ENCODE peak calls at places on chromosome 20, in five cellular contexts. G is GM12878, X is SK-N-SH, K is HepG2, B is H1. W is an unnamed sample.

GRCh38 chr20:10637062-10637559 is 36.7 kb downstream of the JAG1 start:
- DNase-seq in G (no peak), X (no peak), K (no peak), B (no peak), W (peak; percentile 77)

GRCh38 chr20:52104546-52105044 is 87.0 kb downstream of the ZFP64 start:
- DNase-seq in G (no peak), X (peak; percentile 46), K (no peak), B (peak; percentile 25), W (peak; percentile 8)

GRCh38 chr20:16576219-16576618 is 3.0 kb upstream of the KIF16B start:
- DNase-seq in G (no peak), X (no peak), K (no peak), B (no peak), W (no peak)

GRCh38 chr20:47441774-47442150 is 59.9 kb upstream of the NCOA3 start:
- DNase-seq in G (no peak), X (no peak), K (no peak), B (no peak), W (no peak)

GRCh38 chr20:3804781-3805180 is 8.7 kb downstream of the CDC25B start:
- DNase-seq in G (no peak), X (no peak), K (no peak), B (no peak), W (no peak)

GRCh38 chr20:51043811-51044210 is 20.9 kb upstream of the KCNG1 start:
- DNase-seq in G (no peak), X (no peak), K (no peak), B (no peak), W (peak; percentile 84)

GRCh38 chr20:21430031-21430430 is 32.7 kb upstream of the NKX2-4 start:
- DNase-seq in G (no peak), X (no peak), K (no peak), B (no peak), W (no peak)

GRCh38 chr20:62734336-62734735 is 25.7 kb downstream of the NTSR1 start:
- DNase-seq in G (no peak), X (no peak), K (no peak), B (no peak), W (no peak)

GRCh38 chr20:4684837-4685413 is 36.8 kb upstream of the PRND start:
- DNase-seq in G (no peak), X (no peak), K (peak; percentile 63), B (no peak), W (peak; percentile 84)

GRCh38 chr20:50085481-50086365 is 27.2 kb downstream of the UBE2V1 start:
- DNase-seq in G (no peak), X (peak; percentile 79), K (peak; percentile 82), B (no peak), W (peak; percentile 73)

GRCh38 chr20:3041818-3042504 is 1.5 kb upstream of the GNRH2 start:
- DNase-seq in G (no peak), X (no peak), K (no peak), B (no peak), W (peak; percentile 4)

GRCh38 chr20:50512323-50512722 is 2.1 kb downstream of the PTPN1 start:
- DNase-seq in G (no peak), X (no peak), K (no peak), B (no peak), W (no peak)

GRCh38 chr20:6502219-6502618 is 265.3 kb upstream of the BMP2 start:
- DNase-seq in G (no peak), X (no peak), K (no peak), B (no peak), W (no peak)

GRCh38 chr20:37346232-37346525 is 239 bp downstream of the SRC start:
- DNase-seq in G (no peak), X (peak; percentile 84), K (no peak), B (no peak), W (no peak)

GRCh38 chr20:35806075-35806474 is 34.3 kb downstream of the PHF20 start:
- DNase-seq in G (no peak), X (no peak), K (no peak), B (no peak), W (no peak)
- TF ChIP-seq RFX5 in G (no peak), X (no peak), K (no peak), B (no peak), W (no peak)

DNA sequence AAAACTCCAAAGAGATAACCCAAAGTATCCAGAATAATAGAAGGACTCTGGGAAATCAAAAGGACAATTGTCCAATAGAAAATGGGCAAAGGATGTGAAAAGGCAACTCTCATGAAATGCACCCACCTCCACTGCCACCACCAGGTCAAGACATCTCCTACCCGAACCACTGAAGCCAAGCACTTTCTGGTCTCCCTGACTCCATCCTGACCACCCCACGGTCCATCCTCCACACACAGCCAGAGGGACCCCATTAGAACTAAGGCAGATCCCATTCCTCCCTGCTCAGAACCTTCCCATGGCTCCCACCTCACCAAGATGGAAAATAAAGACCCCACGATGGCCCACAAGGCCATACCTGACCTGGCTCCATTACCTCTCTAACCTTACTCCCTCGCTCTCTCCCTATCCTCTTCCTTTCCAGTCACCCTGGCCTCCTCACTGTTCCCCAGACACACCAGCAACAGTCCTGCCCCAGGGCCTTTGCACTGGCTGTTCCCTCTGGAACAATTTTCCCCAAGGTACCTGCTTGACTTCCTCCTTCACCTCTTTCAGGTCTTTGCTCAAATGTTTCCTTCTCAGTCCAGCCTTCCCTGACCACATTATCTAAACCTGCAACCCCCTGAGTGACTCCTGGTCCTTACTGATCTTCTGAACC is 108.1 kb downstream of the PREX1 start:
- DNase-seq in G (no peak), X (no peak), K (no peak), B (no peak), W (no peak)
- H3K4me1 ChIP-seq in G (peaks cover 93% of the 10 kb centered on the region), X (no peaks in the 10 kb centered on the region), K (peaks cover 34% of the 10 kb centered on the region), B (no peaks in the 10 kb centered on the region), W (peaks cover 3% of the 10 kb centered on the region)

GRCh38 chr20:58838174-58838573 is 12.5 kb downstream of the GNAS-AS1 start:
- DNase-seq in G (no peak), X (no peak), K (no peak), B (no peak), W (no peak)

GRCh38 chr20:58840816-58841538 is 9.7 kb downstream of the GNAS-AS1 start:
- DNase-seq in G (no peak), X (no peak), K (no peak), B (no peak), W (no peak)

GRCh38 chr20:58837717-58838116 is 13.0 kb downstream of the GNAS-AS1 start:
- DNase-seq in G (no peak), X (no peak), K (no peak), B (no peak), W (no peak)

GRCh38 chr20:58839991-58840747 is 10.5 kb downstream of the GNAS-AS1 start:
- DNase-seq in G (no peak), X (no peak), K (no peak), B (no peak), W (no peak)

GRCh38 chr20:58839474-58839874 is 11.2 kb downstream of the GNAS-AS1 start:
- DNase-seq in G (no peak), X (peak; percentile 85), K (peak; percentile 34), B (no peak), W (peak; percentile 24)
- H3K27me3 ChIP-seq in G (no peaks in the 10 kb centered on the region), X (peaks cover 9% of the 10 kb centered on the region), K (peaks cover 7% of the 10 kb centered on the region), B (peaks cover 3% of the 10 kb centered on the region), W (peaks cover 51% of the 10 kb centered on the region)

GRCh38 chr20:25285091-25285647 is 37.3 kb downstream of the PYGB start:
- DNase-seq in G (no peak), X (no peak), K (no peak), B (no peak), W (no peak)
- TF ChIP-seq RFX5 in G (no peak), X (no peak), K (no peak), B (no peak), W (no peak)

W was measured in IMR-90.